ENCODE peak calls at places on chromosomes 7 and 10, in ten cellular contexts. One of them, this sample, is unnamed.

GRCh38 chr7:157666530-157667040 is 329.8 kb downstream of the DNAJB6 start:
- DNase-seq in stimulated activated CD8-positive, alpha-beta memory T cell treated with anti-CD3 and anti-CD28 coated beads, Interleukin-4, amount 100 ng/mL, for 48 hours: no peak
- DNase-seq in NCI-H2029: no peak
- DNase-seq in kidney tubule cell: no peak
- DNase-seq in mesenchymal stem cell: no peak
- DNase-seq in activated T-helper 1 cell treated with anti-CD3 and anti-CD28 coated beads, Interleukin-12 subunit alpha, Interleukin-12 subunit beta, Interleukin-2, Interleukin-4 antibody, amounts not matched to agents 30 ng/mL and 10 ng/mL and 1 ng/mL, durations not matched to agents 14 hours and 24 hours and 36 hours: no peak
- DNase-seq in Calu3: no peak
- DNase-seq in GDM1: no peak
- DNase-seq in stimulated activated CD4-positive, alpha-beta T cell treated with anti-CD3 and anti-CD28 coated beads, TNF-alpha, amount 100 ng/mL, for 1 hour: no peak
- DNase-seq in head of caudate nucleus: no peak
- DNase-seq in this sample: no peak

GRCh38 chr10:83469719-83470336 is 669.5 kb upstream of the GHITM start:
- DNase-seq in NCI-H2029: no peak
- DNase-seq in head of caudate nucleus: no peak
- DNase-seq in GDM1: no peak
- DNase-seq in stimulated activated CD4-positive, alpha-beta T cell treated with anti-CD3 and anti-CD28 coated beads, TNF-alpha, amount 100 ng/mL, for 1 hour: no peak
- DNase-seq in mesenchymal stem cell: no peak
- DNase-seq in Calu3: no peak
- DNase-seq in stimulated activated CD8-positive, alpha-beta memory T cell treated with anti-CD3 and anti-CD28 coated beads, Interleukin-4, amount 100 ng/mL, for 48 hours: no peak
- DNase-seq in activated T-helper 1 cell treated with anti-CD3 and anti-CD28 coated beads, Interleukin-12 subunit alpha, Interleukin-12 subunit beta, Interleukin-2, Interleukin-4 antibody, amounts not matched to agents 30 ng/mL and 10 ng/mL and 1 ng/mL, durations not matched to agents 14 hours and 24 hours and 36 hours: no peak
- DNase-seq in kidney tubule cell: no peak
- DNase-seq in this sample: no peak

GRCh38 chr7:49295136-49295535 is 370.8 kb downstream of the CDC14C start:
- DNase-seq in stimulated activated CD4-positive, alpha-beta T cell treated with anti-CD3 and anti-CD28 coated beads, TNF-alpha, amount 100 ng/mL, for 1 hour: no peak
- DNase-seq in mesenchymal stem cell: peak
- DNase-seq in Calu3: no peak
- DNase-seq in stimulated activated CD8-positive, alpha-beta memory T cell treated with anti-CD3 and anti-CD28 coated beads, Interleukin-4, amount 100 ng/mL, for 48 hours: no peak
- DNase-seq in kidney tubule cell: peak
- DNase-seq in head of caudate nucleus: no peak
- DNase-seq in GDM1: no peak
- DNase-seq in NCI-H2029: no peak
- DNase-seq in activated T-helper 1 cell treated with anti-CD3 and anti-CD28 coated beads, Interleukin-12 subunit alpha, Interleukin-12 subunit beta, Interleukin-2, Interleukin-4 antibody, amounts not matched to agents 30 ng/mL and 10 ng/mL and 1 ng/mL, durations not matched to agents 14 hours and 24 hours and 36 hours: no peak
- DNase-seq in this sample: no peak

GRCh38 chr7:43954524-43955228 is 28.4 kb downstream of the UBE2D4 start:
- DNase-seq in head of caudate nucleus: peak
- DNase-seq in Calu3: peak
- DNase-seq in GDM1: peak
- DNase-seq in stimulated activated CD4-positive, alpha-beta T cell treated with anti-CD3 and anti-CD28 coated beads, TNF-alpha, amount 100 ng/mL, for 1 hour: no peak
- DNase-seq in NCI-H2029: peak
- DNase-seq in stimulated activated CD8-positive, alpha-beta memory T cell treated with anti-CD3 and anti-CD28 coated beads, Interleukin-4, amount 100 ng/mL, for 48 hours: peak
- DNase-seq in kidney tubule cell: peak
- DNase-seq in activated T-helper 1 cell treated with anti-CD3 and anti-CD28 coated beads, Interleukin-12 subunit alpha, Interleukin-12 subunit beta, Interleukin-2, Interleukin-4 antibody, amounts not matched to agents 30 ng/mL and 10 ng/mL and 1 ng/mL, durations not matched to agents 14 hours and 24 hours and 36 hours: no peak
- DNase-seq in mesenchymal stem cell: peak
- DNase-seq in this sample: no peak

GRCh38 chr10:5089869-5090268 is 4.3 kb upstream of the AKR1C3 start:
- DNase-seq in NCI-H2029: peak
- DNase-seq in Calu3: no peak
- DNase-seq in stimulated activated CD8-positive, alpha-beta memory T cell treated with anti-CD3 and anti-CD28 coated beads, Interleukin-4, amount 100 ng/mL, for 48 hours: no peak
- DNase-seq in kidney tubule cell: peak
- DNase-seq in activated T-helper 1 cell treated with anti-CD3 and anti-CD28 coated beads, Interleukin-12 subunit alpha, Interleukin-12 subunit beta, Interleukin-2, Interleukin-4 antibody, amounts not matched to agents 30 ng/mL and 10 ng/mL and 1 ng/mL, durations not matched to agents 14 hours and 24 hours and 36 hours: no peak
- DNase-seq in stimulated activated CD4-positive, alpha-beta T cell treated with anti-CD3 and anti-CD28 coated beads, TNF-alpha, amount 100 ng/mL, for 1 hour: no peak
- DNase-seq in mesenchymal stem cell: peak
- DNase-seq in GDM1: peak
- DNase-seq in head of caudate nucleus: no peak
- DNase-seq in this sample: no peak

GRCh38 chr10:7787150-7787856 is 490 bp downstream of the KIN start:
- DNase-seq in mesenchymal stem cell: peak
- DNase-seq in stimulated activated CD4-positive, alpha-beta T cell treated with anti-CD3 and anti-CD28 coated beads, TNF-alpha, amount 100 ng/mL, for 1 hour: no peak
- DNase-seq in activated T-helper 1 cell treated with anti-CD3 and anti-CD28 coated beads, Interleukin-12 subunit alpha, Interleukin-12 subunit beta, Interleukin-2, Interleukin-4 antibody, amounts not matched to agents 30 ng/mL and 10 ng/mL and 1 ng/mL, durations not matched to agents 14 hours and 24 hours and 36 hours: peak
- DNase-seq in NCI-H2029: no peak
- DNase-seq in kidney tubule cell: peak
- DNase-seq in GDM1: no peak
- DNase-seq in Calu3: peak
- DNase-seq in stimulated activated CD8-positive, alpha-beta memory T cell treated with anti-CD3 and anti-CD28 coated beads, Interleukin-4, amount 100 ng/mL, for 48 hours: peak
- DNase-seq in head of caudate nucleus: no peak
- DNase-seq in this sample: no peak

GRCh38 chr7:74429153-74429747 is 24.5 kb upstream of the GTF2IRD1 start:
- DNase-seq in NCI-H2029: no peak
- DNase-seq in stimulated activated CD8-positive, alpha-beta memory T cell treated with anti-CD3 and anti-CD28 coated beads, Interleukin-4, amount 100 ng/mL, for 48 hours: no peak
- DNase-seq in Calu3: no peak
- DNase-seq in GDM1: no peak
- DNase-seq in mesenchymal stem cell: peak
- DNase-seq in activated T-helper 1 cell treated with anti-CD3 and anti-CD28 coated beads, Interleukin-12 subunit alpha, Interleukin-12 subunit beta, Interleukin-2, Interleukin-4 antibody, amounts not matched to agents 30 ng/mL and 10 ng/mL and 1 ng/mL, durations not matched to agents 14 hours and 24 hours and 36 hours: no peak
- DNase-seq in head of caudate nucleus: no peak
- DNase-seq in kidney tubule cell: peak
- DNase-seq in stimulated activated CD4-positive, alpha-beta T cell treated with anti-CD3 and anti-CD28 coated beads, TNF-alpha, amount 100 ng/mL, for 1 hour: no peak
- DNase-seq in this sample: no peak

GRCh38 chr10:1142596-1142995 is 86.4 kb downstream of the WDR37 start:
- DNase-seq in mesenchymal stem cell: no peak
- DNase-seq in Calu3: no peak
- DNase-seq in activated T-helper 1 cell treated with anti-CD3 and anti-CD28 coated beads, Interleukin-12 subunit alpha, Interleukin-12 subunit beta, Interleukin-2, Interleukin-4 antibody, amounts not matched to agents 30 ng/mL and 10 ng/mL and 1 ng/mL, durations not matched to agents 14 hours and 24 hours and 36 hours: no peak
- DNase-seq in stimulated activated CD8-positive, alpha-beta memory T cell treated with anti-CD3 and anti-CD28 coated beads, Interleukin-4, amount 100 ng/mL, for 48 hours: peak
- DNase-seq in kidney tubule cell: no peak
- DNase-seq in head of caudate nucleus: peak
- DNase-seq in stimulated activated CD4-positive, alpha-beta T cell treated with anti-CD3 and anti-CD28 coated beads, TNF-alpha, amount 100 ng/mL, for 1 hour: no peak
- DNase-seq in GDM1: no peak
- DNase-seq in NCI-H2029: no peak
- DNase-seq in this sample: no peak

GRCh38 chr7:116711790-116712189 is 39.8 kb downstream of the MET start:
- DNase-seq in NCI-H2029: no peak
- DNase-seq in activated T-helper 1 cell treated with anti-CD3 and anti-CD28 coated beads, Interleukin-12 subunit alpha, Interleukin-12 subunit beta, Interleukin-2, Interleukin-4 antibody, amounts not matched to agents 30 ng/mL and 10 ng/mL and 1 ng/mL, durations not matched to agents 14 hours and 24 hours and 36 hours: no peak
- DNase-seq in mesenchymal stem cell: no peak
- DNase-seq in head of caudate nucleus: no peak
- DNase-seq in stimulated activated CD4-positive, alpha-beta T cell treated with anti-CD3 and anti-CD28 coated beads, TNF-alpha, amount 100 ng/mL, for 1 hour: no peak
- DNase-seq in Calu3: no peak
- DNase-seq in stimulated activated CD8-positive, alpha-beta memory T cell treated with anti-CD3 and anti-CD28 coated beads, Interleukin-4, amount 100 ng/mL, for 48 hours: no peak
- DNase-seq in kidney tubule cell: peak
- DNase-seq in GDM1: no peak
- DNase-seq in this sample: no peak

GRCh38 chr10:5076615-5077014 is 17.6 kb upstream of the AKR1C3 start:
- DNase-seq in stimulated activated CD8-positive, alpha-beta memory T cell treated with anti-CD3 and anti-CD28 coated beads, Interleukin-4, amount 100 ng/mL, for 48 hours: no peak
- DNase-seq in stimulated activated CD4-positive, alpha-beta T cell treated with anti-CD3 and anti-CD28 coated beads, TNF-alpha, amount 100 ng/mL, for 1 hour: no peak
- DNase-seq in kidney tubule cell: peak
- DNase-seq in GDM1: no peak
- DNase-seq in NCI-H2029: no peak
- DNase-seq in activated T-helper 1 cell treated with anti-CD3 and anti-CD28 coated beads, Interleukin-12 subunit alpha, Interleukin-12 subunit beta, Interleukin-2, Interleukin-4 antibody, amounts not matched to agents 30 ng/mL and 10 ng/mL and 1 ng/mL, durations not matched to agents 14 hours and 24 hours and 36 hours: no peak
- DNase-seq in head of caudate nucleus: no peak
- DNase-seq in Calu3: no peak
- DNase-seq in mesenchymal stem cell: no peak
- DNase-seq in this sample: no peak

GRCh38 chr7:19114591-19114855 is 2.9 kb downstream of the TWIST1 start:
- DNase-seq in stimulated activated CD8-positive, alpha-beta memory T cell treated with anti-CD3 and anti-CD28 coated beads, Interleukin-4, amount 100 ng/mL, for 48 hours: no peak
- DNase-seq in mesenchymal stem cell: peak
- DNase-seq in kidney tubule cell: no peak
- DNase-seq in NCI-H2029: no peak
- DNase-seq in GDM1: no peak
- DNase-seq in stimulated activated CD4-positive, alpha-beta T cell treated with anti-CD3 and anti-CD28 coated beads, TNF-alpha, amount 100 ng/mL, for 1 hour: no peak
- DNase-seq in head of caudate nucleus: no peak
- DNase-seq in activated T-helper 1 cell treated with anti-CD3 and anti-CD28 coated beads, Interleukin-12 subunit alpha, Interleukin-12 subunit beta, Interleukin-2, Interleukin-4 antibody, amounts not matched to agents 30 ng/mL and 10 ng/mL and 1 ng/mL, durations not matched to agents 14 hours and 24 hours and 36 hours: no peak
- DNase-seq in Calu3: no peak
- DNase-seq in this sample: no peak

GRCh38 chr7:132300599-132300998 is 275.7 kb downstream of the PLXNA4 start:
- DNase-seq in stimulated activated CD4-positive, alpha-beta T cell treated with anti-CD3 and anti-CD28 coated beads, TNF-alpha, amount 100 ng/mL, for 1 hour: no peak
- DNase-seq in kidney tubule cell: no peak
- DNase-seq in head of caudate nucleus: no peak
- DNase-seq in Calu3: no peak
- DNase-seq in activated T-helper 1 cell treated with anti-CD3 and anti-CD28 coated beads, Interleukin-12 subunit alpha, Interleukin-12 subunit beta, Interleukin-2, Interleukin-4 antibody, amounts not matched to agents 30 ng/mL and 10 ng/mL and 1 ng/mL, durations not matched to agents 14 hours and 24 hours and 36 hours: no peak
- DNase-seq in GDM1: no peak
- DNase-seq in NCI-H2029: no peak
- DNase-seq in stimulated activated CD8-positive, alpha-beta memory T cell treated with anti-CD3 and anti-CD28 coated beads, Interleukin-4, amount 100 ng/mL, for 48 hours: no peak
- DNase-seq in mesenchymal stem cell: no peak
- DNase-seq in this sample: no peak

GRCh38 chr10:119737827-119738226 is 12.0 kb downstream of the INPP5F start:
- DNase-seq in kidney tubule cell: peak
- DNase-seq in activated T-helper 1 cell treated with anti-CD3 and anti-CD28 coated beads, Interleukin-12 subunit alpha, Interleukin-12 subunit beta, Interleukin-2, Interleukin-4 antibody, amounts not matched to agents 30 ng/mL and 10 ng/mL and 1 ng/mL, durations not matched to agents 14 hours and 24 hours and 36 hours: no peak
- DNase-seq in NCI-H2029: peak
- DNase-seq in stimulated activated CD8-positive, alpha-beta memory T cell treated with anti-CD3 and anti-CD28 coated beads, Interleukin-4, amount 100 ng/mL, for 48 hours: no peak
- DNase-seq in stimulated activated CD4-positive, alpha-beta T cell treated with anti-CD3 and anti-CD28 coated beads, TNF-alpha, amount 100 ng/mL, for 1 hour: no peak
- DNase-seq in head of caudate nucleus: no peak
- DNase-seq in Calu3: peak
- DNase-seq in mesenchymal stem cell: peak
- DNase-seq in GDM1: no peak
- DNase-seq in this sample: no peak

GRCh38 chr10:80477813-80478212 is 23.7 kb downstream of the TSPAN14 start:
- DNase-seq in NCI-H2029: no peak
- DNase-seq in stimulated activated CD8-positive, alpha-beta memory T cell treated with anti-CD3 and anti-CD28 coated beads, Interleukin-4, amount 100 ng/mL, for 48 hours: no peak
- DNase-seq in GDM1: no peak
- DNase-seq in Calu3: no peak
- DNase-seq in head of caudate nucleus: no peak
- DNase-seq in activated T-helper 1 cell treated with anti-CD3 and anti-CD28 coated beads, Interleukin-12 subunit alpha, Interleukin-12 subunit beta, Interleukin-2, Interleukin-4 antibody, amounts not matched to agents 30 ng/mL and 10 ng/mL and 1 ng/mL, durations not matched to agents 14 hours and 24 hours and 36 hours: no peak
- DNase-seq in stimulated activated CD4-positive, alpha-beta T cell treated with anti-CD3 and anti-CD28 coated beads, TNF-alpha, amount 100 ng/mL, for 1 hour: no peak
- DNase-seq in mesenchymal stem cell: peak
- DNase-seq in kidney tubule cell: peak
- DNase-seq in this sample: no peak

GRCh38 chr7:2190531-2190930 is 42.2 kb downstream of the MAD1L1 start:
- DNase-seq in Calu3: no peak
- DNase-seq in kidney tubule cell: peak
- DNase-seq in activated T-helper 1 cell treated with anti-CD3 and anti-CD28 coated beads, Interleukin-12 subunit alpha, Interleukin-12 subunit beta, Interleukin-2, Interleukin-4 antibody, amounts not matched to agents 30 ng/mL and 10 ng/mL and 1 ng/mL, durations not matched to agents 14 hours and 24 hours and 36 hours: no peak
- DNase-seq in GDM1: no peak
- DNase-seq in head of caudate nucleus: no peak
- DNase-seq in stimulated activated CD4-positive, alpha-beta T cell treated with anti-CD3 and anti-CD28 coated beads, TNF-alpha, amount 100 ng/mL, for 1 hour: no peak
- DNase-seq in mesenchymal stem cell: peak
- DNase-seq in NCI-H2029: no peak
- DNase-seq in stimulated activated CD8-positive, alpha-beta memory T cell treated with anti-CD3 and anti-CD28 coated beads, Interleukin-4, amount 100 ng/mL, for 48 hours: no peak
- DNase-seq in this sample: no peak

GRCh38 chr7:84251183-84251845 is 56.7 kb upstream of the SEMA3A start:
- DNase-seq in Calu3: no peak
- DNase-seq in stimulated activated CD8-positive, alpha-beta memory T cell treated with anti-CD3 and anti-CD28 coated beads, Interleukin-4, amount 100 ng/mL, for 48 hours: no peak
- DNase-seq in NCI-H2029: no peak
- DNase-seq in activated T-helper 1 cell treated with anti-CD3 and anti-CD28 coated beads, Interleukin-12 subunit alpha, Interleukin-12 subunit beta, Interleukin-2, Interleukin-4 antibody, amounts not matched to agents 30 ng/mL and 10 ng/mL and 1 ng/mL, durations not matched to agents 14 hours and 24 hours and 36 hours: no peak
- DNase-seq in head of caudate nucleus: no peak
- DNase-seq in stimulated activated CD4-positive, alpha-beta T cell treated with anti-CD3 and anti-CD28 coated beads, TNF-alpha, amount 100 ng/mL, for 1 hour: no peak
- DNase-seq in mesenchymal stem cell: peak
- DNase-seq in GDM1: no peak
- DNase-seq in kidney tubule cell: peak
- DNase-seq in this sample: no peak

GRCh38 chr10:6498771-6499170 is 81.3 kb downstream of the PRKCQ start:
- DNase-seq in kidney tubule cell: peak
- DNase-seq in activated T-helper 1 cell treated with anti-CD3 and anti-CD28 coated beads, Interleukin-12 subunit alpha, Interleukin-12 subunit beta, Interleukin-2, Interleukin-4 antibody, amounts not matched to agents 30 ng/mL and 10 ng/mL and 1 ng/mL, durations not matched to agents 14 hours and 24 hours and 36 hours: peak
- DNase-seq in NCI-H2029: no peak
- DNase-seq in Calu3: no peak
- DNase-seq in GDM1: peak
- DNase-seq in stimulated activated CD4-positive, alpha-beta T cell treated with anti-CD3 and anti-CD28 coated beads, TNF-alpha, amount 100 ng/mL, for 1 hour: no peak
- DNase-seq in stimulated activated CD8-positive, alpha-beta memory T cell treated with anti-CD3 and anti-CD28 coated beads, Interleukin-4, amount 100 ng/mL, for 48 hours: peak
- DNase-seq in mesenchymal stem cell: no peak
- DNase-seq in head of caudate nucleus: no peak
- DNase-seq in this sample: no peak

GRCh38 chr10:76302936-76303656 is 871.7 kb downstream of the LRMDA start:
- DNase-seq in stimulated activated CD4-positive, alpha-beta T cell treated with anti-CD3 and anti-CD28 coated beads, TNF-alpha, amount 100 ng/mL, for 1 hour: no peak
- DNase-seq in stimulated activated CD8-positive, alpha-beta memory T cell treated with anti-CD3 and anti-CD28 coated beads, Interleukin-4, amount 100 ng/mL, for 48 hours: no peak
- DNase-seq in NCI-H2029: no peak
- DNase-seq in Calu3: no peak
- DNase-seq in GDM1: no peak
- DNase-seq in mesenchymal stem cell: peak
- DNase-seq in head of caudate nucleus: no peak
- DNase-seq in kidney tubule cell: peak
- DNase-seq in activated T-helper 1 cell treated with anti-CD3 and anti-CD28 coated beads, Interleukin-12 subunit alpha, Interleukin-12 subunit beta, Interleukin-2, Interleukin-4 antibody, amounts not matched to agents 30 ng/mL and 10 ng/mL and 1 ng/mL, durations not matched to agents 14 hours and 24 hours and 36 hours: no peak
- DNase-seq in this sample: no peak

GRCh38 chr10:86969421-86970041 is 1.2 kb downstream of the ADIRF start:
- DNase-seq in head of caudate nucleus: peak
- DNase-seq in GDM1: no peak
- DNase-seq in NCI-H2029: no peak
- DNase-seq in stimulated activated CD4-positive, alpha-beta T cell treated with anti-CD3 and anti-CD28 coated beads, TNF-alpha, amount 100 ng/mL, for 1 hour: no peak
- DNase-seq in kidney tubule cell: peak
- DNase-seq in Calu3: no peak
- DNase-seq in stimulated activated CD8-positive, alpha-beta memory T cell treated with anti-CD3 and anti-CD28 coated beads, Interleukin-4, amount 100 ng/mL, for 48 hours: no peak
- DNase-seq in mesenchymal stem cell: peak
- DNase-seq in activated T-helper 1 cell treated with anti-CD3 and anti-CD28 coated beads, Interleukin-12 subunit alpha, Interleukin-12 subunit beta, Interleukin-2, Interleukin-4 antibody, amounts not matched to agents 30 ng/mL and 10 ng/mL and 1 ng/mL, durations not matched to agents 14 hours and 24 hours and 36 hours: no peak
- DNase-seq in this sample: no peak

GRCh38 chr10:112140110-112140755 is 43.3 kb downstream of the GPAM start:
- DNase-seq in activated T-helper 1 cell treated with anti-CD3 and anti-CD28 coated beads, Interleukin-12 subunit alpha, Interleukin-12 subunit beta, Interleukin-2, Interleukin-4 antibody, amounts not matched to agents 30 ng/mL and 10 ng/mL and 1 ng/mL, durations not matched to agents 14 hours and 24 hours and 36 hours: peak
- DNase-seq in stimulated activated CD4-positive, alpha-beta T cell treated with anti-CD3 and anti-CD28 coated beads, TNF-alpha, amount 100 ng/mL, for 1 hour: peak
- DNase-seq in Calu3: peak
- DNase-seq in kidney tubule cell: peak
- DNase-seq in mesenchymal stem cell: peak
- DNase-seq in GDM1: peak
- DNase-seq in head of caudate nucleus: peak
- DNase-seq in stimulated activated CD8-positive, alpha-beta memory T cell treated with anti-CD3 and anti-CD28 coated beads, Interleukin-4, amount 100 ng/mL, for 48 hours: peak
- DNase-seq in NCI-H2029: peak
- DNase-seq in this sample: peak

GRCh38 chr10:112724404-112724991 is 225.5 kb upstream of the TCF7L2 start:
- DNase-seq in activated T-helper 1 cell treated with anti-CD3 and anti-CD28 coated beads, Interleukin-12 subunit alpha, Interleukin-12 subunit beta, Interleukin-2, Interleukin-4 antibody, amounts not matched to agents 30 ng/mL and 10 ng/mL and 1 ng/mL, durations not matched to agents 14 hours and 24 hours and 36 hours: no peak
- DNase-seq in stimulated activated CD4-positive, alpha-beta T cell treated with anti-CD3 and anti-CD28 coated beads, TNF-alpha, amount 100 ng/mL, for 1 hour: no peak
- DNase-seq in Calu3: no peak
- DNase-seq in mesenchymal stem cell: no peak
- DNase-seq in head of caudate nucleus: no peak
- DNase-seq in stimulated activated CD8-positive, alpha-beta memory T cell treated with anti-CD3 and anti-CD28 coated beads, Interleukin-4, amount 100 ng/mL, for 48 hours: no peak
- DNase-seq in NCI-H2029: no peak
- DNase-seq in kidney tubule cell: no peak
- DNase-seq in GDM1: no peak
- DNase-seq in this sample: no peak

GRCh38 chr10:24869354-24870016 is 82.9 kb downstream of the PRTFDC1 start:
- DNase-seq in kidney tubule cell: no peak
- DNase-seq in GDM1: no peak
- DNase-seq in stimulated activated CD8-positive, alpha-beta memory T cell treated with anti-CD3 and anti-CD28 coated beads, Interleukin-4, amount 100 ng/mL, for 48 hours: no peak
- DNase-seq in NCI-H2029: peak
- DNase-seq in stimulated activated CD4-positive, alpha-beta T cell treated with anti-CD3 and anti-CD28 coated beads, TNF-alpha, amount 100 ng/mL, for 1 hour: no peak
- DNase-seq in mesenchymal stem cell: no peak
- DNase-seq in activated T-helper 1 cell treated with anti-CD3 and anti-CD28 coated beads, Interleukin-12 subunit alpha, Interleukin-12 subunit beta, Interleukin-2, Interleukin-4 antibody, amounts not matched to agents 30 ng/mL and 10 ng/mL and 1 ng/mL, durations not matched to agents 14 hours and 24 hours and 36 hours: no peak
- DNase-seq in head of caudate nucleus: no peak
- DNase-seq in Calu3: no peak
- DNase-seq in this sample: no peak

GRCh38 chr7:105198223-105198622 is 184.2 kb downstream of the KMT2E start:
- DNase-seq in Calu3: no peak
- DNase-seq in stimulated activated CD8-positive, alpha-beta memory T cell treated with anti-CD3 and anti-CD28 coated beads, Interleukin-4, amount 100 ng/mL, for 48 hours: no peak
- DNase-seq in head of caudate nucleus: no peak
- DNase-seq in NCI-H2029: no peak
- DNase-seq in kidney tubule cell: peak
- DNase-seq in stimulated activated CD4-positive, alpha-beta T cell treated with anti-CD3 and anti-CD28 coated beads, TNF-alpha, amount 100 ng/mL, for 1 hour: no peak
- DNase-seq in mesenchymal stem cell: peak
- DNase-seq in activated T-helper 1 cell treated with anti-CD3 and anti-CD28 coated beads, Interleukin-12 subunit alpha, Interleukin-12 subunit beta, Interleukin-2, Interleukin-4 antibody, amounts not matched to agents 30 ng/mL and 10 ng/mL and 1 ng/mL, durations not matched to agents 14 hours and 24 hours and 36 hours: no peak
- DNase-seq in GDM1: no peak
- DNase-seq in this sample: no peak

GRCh38 chr7:6166443-6166871 is 106.0 kb downstream of the CYTH3 start:
- DNase-seq in GDM1: no peak
- DNase-seq in NCI-H2029: no peak
- DNase-seq in activated T-helper 1 cell treated with anti-CD3 and anti-CD28 coated beads, Interleukin-12 subunit alpha, Interleukin-12 subunit beta, Interleukin-2, Interleukin-4 antibody, amounts not matched to agents 30 ng/mL and 10 ng/mL and 1 ng/mL, durations not matched to agents 14 hours and 24 hours and 36 hours: no peak
- DNase-seq in mesenchymal stem cell: no peak
- DNase-seq in stimulated activated CD8-positive, alpha-beta memory T cell treated with anti-CD3 and anti-CD28 coated beads, Interleukin-4, amount 100 ng/mL, for 48 hours: no peak
- DNase-seq in Calu3: no peak
- DNase-seq in kidney tubule cell: no peak
- DNase-seq in head of caudate nucleus: no peak
- DNase-seq in stimulated activated CD4-positive, alpha-beta T cell treated with anti-CD3 and anti-CD28 coated beads, TNF-alpha, amount 100 ng/mL, for 1 hour: no peak
- DNase-seq in this sample: no peak

GRCh38 chr7:129066290-129067131 is 11.6 kb upstream of the TNPO3 start:
- DNase-seq in GDM1: no peak
- DNase-seq in mesenchymal stem cell: peak
- DNase-seq in Calu3: no peak
- DNase-seq in stimulated activated CD4-positive, alpha-beta T cell treated with anti-CD3 and anti-CD28 coated beads, TNF-alpha, amount 100 ng/mL, for 1 hour: no peak
- DNase-seq in head of caudate nucleus: no peak
- DNase-seq in NCI-H2029: no peak
- DNase-seq in stimulated activated CD8-positive, alpha-beta memory T cell treated with anti-CD3 and anti-CD28 coated beads, Interleukin-4, amount 100 ng/mL, for 48 hours: no peak
- DNase-seq in kidney tubule cell: peak
- DNase-seq in activated T-helper 1 cell treated with anti-CD3 and anti-CD28 coated beads, Interleukin-12 subunit alpha, Interleukin-12 subunit beta, Interleukin-2, Interleukin-4 antibody, amounts not matched to agents 30 ng/mL and 10 ng/mL and 1 ng/mL, durations not matched to agents 14 hours and 24 hours and 36 hours: no peak
- DNase-seq in this sample: no peak

GRCh38 chr10:28111712-28112111 is 112.8 kb upstream of the ODAD2 start:
- DNase-seq in kidney tubule cell: peak
- DNase-seq in Calu3: no peak
- DNase-seq in stimulated activated CD8-positive, alpha-beta memory T cell treated with anti-CD3 and anti-CD28 coated beads, Interleukin-4, amount 100 ng/mL, for 48 hours: no peak
- DNase-seq in stimulated activated CD4-positive, alpha-beta T cell treated with anti-CD3 and anti-CD28 coated beads, TNF-alpha, amount 100 ng/mL, for 1 hour: no peak
- DNase-seq in GDM1: no peak
- DNase-seq in NCI-H2029: no peak
- DNase-seq in head of caudate nucleus: no peak
- DNase-seq in activated T-helper 1 cell treated with anti-CD3 and anti-CD28 coated beads, Interleukin-12 subunit alpha, Interleukin-12 subunit beta, Interleukin-2, Interleukin-4 antibody, amounts not matched to agents 30 ng/mL and 10 ng/mL and 1 ng/mL, durations not matched to agents 14 hours and 24 hours and 36 hours: no peak
- DNase-seq in mesenchymal stem cell: no peak
- DNase-seq in this sample: no peak

GRCh38 chr7:111985802-111986201 is 220.4 kb downstream of the DOCK4 start:
- DNase-seq in Calu3: no peak
- DNase-seq in activated T-helper 1 cell treated with anti-CD3 and anti-CD28 coated beads, Interleukin-12 subunit alpha, Interleukin-12 subunit beta, Interleukin-2, Interleukin-4 antibody, amounts not matched to agents 30 ng/mL and 10 ng/mL and 1 ng/mL, durations not matched to agents 14 hours and 24 hours and 36 hours: no peak
- DNase-seq in NCI-H2029: no peak
- DNase-seq in stimulated activated CD8-positive, alpha-beta memory T cell treated with anti-CD3 and anti-CD28 coated beads, Interleukin-4, amount 100 ng/mL, for 48 hours: no peak
- DNase-seq in stimulated activated CD4-positive, alpha-beta T cell treated with anti-CD3 and anti-CD28 coated beads, TNF-alpha, amount 100 ng/mL, for 1 hour: no peak
- DNase-seq in kidney tubule cell: no peak
- DNase-seq in GDM1: no peak
- DNase-seq in mesenchymal stem cell: no peak
- DNase-seq in head of caudate nucleus: no peak
- DNase-seq in this sample: no peak

GRCh38 chr7:1985071-1985470 is 247.7 kb downstream of the MAD1L1 start:
- DNase-seq in stimulated activated CD4-positive, alpha-beta T cell treated with anti-CD3 and anti-CD28 coated beads, TNF-alpha, amount 100 ng/mL, for 1 hour: no peak
- DNase-seq in head of caudate nucleus: no peak
- DNase-seq in Calu3: no peak
- DNase-seq in kidney tubule cell: no peak
- DNase-seq in activated T-helper 1 cell treated with anti-CD3 and anti-CD28 coated beads, Interleukin-12 subunit alpha, Interleukin-12 subunit beta, Interleukin-2, Interleukin-4 antibody, amounts not matched to agents 30 ng/mL and 10 ng/mL and 1 ng/mL, durations not matched to agents 14 hours and 24 hours and 36 hours: no peak
- DNase-seq in GDM1: no peak
- DNase-seq in mesenchymal stem cell: no peak
- DNase-seq in NCI-H2029: no peak
- DNase-seq in stimulated activated CD8-positive, alpha-beta memory T cell treated with anti-CD3 and anti-CD28 coated beads, Interleukin-4, amount 100 ng/mL, for 48 hours: no peak
- DNase-seq in this sample: no peak